ENCODE peak calls at places on chromosomes 1 and 21, in eight cellular contexts. One of them, this sample, is unnamed.

GRCh38 chr1:14318830-14319229 is 279.7 kb upstream of the KAZN start:
- DNase-seq in MM.1S: no peak
- DNase-seq in OCI-LY7: no peak
- DNase-seq in SK-N-SH: no peak
- DNase-seq in PC-3: no peak
- DNase-seq in GM23338: no peak
- DNase-seq in neural progenitor cell: no peak
- DNase-seq in HCT116: no peak
- DNase-seq in this sample: no peak

GRCh38 chr1:109618614-109619404 is 607 bp downstream of the GNAT2 start:
- DNase-seq in MM.1S: no peak
- DNase-seq in OCI-LY7: no peak
- DNase-seq in SK-N-SH: no peak
- DNase-seq in PC-3: no peak
- DNase-seq in GM23338: no peak
- DNase-seq in neural progenitor cell: no peak
- DNase-seq in HCT116: no peak
- DNase-seq in this sample: no peak

GRCh38 chr1:183604048-183604808 is 14.0 kb upstream of the NCF2 start:
- DNase-seq in MM.1S: no peak
- DNase-seq in OCI-LY7: no peak
- DNase-seq in SK-N-SH: no peak
- DNase-seq in PC-3: no peak
- DNase-seq in GM23338: no peak
- DNase-seq in neural progenitor cell: no peak
- DNase-seq in HCT116: no peak
- DNase-seq in this sample: no peak

GRCh38 chr1:12135612-12136011 is 31.2 kb upstream of the TNFRSF1B start:
- DNase-seq in MM.1S: no peak
- DNase-seq in OCI-LY7: no peak
- DNase-seq in SK-N-SH: no peak
- DNase-seq in PC-3: peak; percentile 4
- DNase-seq in GM23338: no peak
- DNase-seq in neural progenitor cell: no peak
- DNase-seq in HCT116: no peak
- DNase-seq in this sample: no peak

GRCh38 chr1:170126691-170127090 is 19.1 kb upstream of the NTMT2 start:
- DNase-seq in MM.1S: no peak
- DNase-seq in OCI-LY7: no peak
- DNase-seq in SK-N-SH: no peak
- DNase-seq in PC-3: no peak
- DNase-seq in GM23338: peak; percentile 70
- DNase-seq in neural progenitor cell: peak; percentile 63
- DNase-seq in HCT116: no peak
- DNase-seq in this sample: peak; percentile 53

GRCh38 chr1:164466429-164466828 is 92.6 kb upstream of the PBX1 start:
- DNase-seq in MM.1S: no peak
- DNase-seq in OCI-LY7: no peak
- DNase-seq in SK-N-SH: no peak
- DNase-seq in PC-3: peak; percentile 39
- DNase-seq in GM23338: no peak
- DNase-seq in neural progenitor cell: no peak
- DNase-seq in HCT116: no peak
- DNase-seq in this sample: no peak

GRCh38 chr1:174850726-174851125 is 149.0 kb upstream of the CACYBP start:
- DNase-seq in MM.1S: no peak
- DNase-seq in OCI-LY7: no peak
- DNase-seq in SK-N-SH: no peak
- DNase-seq in PC-3: no peak
- DNase-seq in GM23338: no peak
- DNase-seq in neural progenitor cell: no peak
- DNase-seq in HCT116: no peak
- DNase-seq in this sample: no peak

GRCh38 chr1:173205146-173206051 is 1.7 kb downstream of the TNFSF4 start:
- DNase-seq in MM.1S: peak; percentile 30
- DNase-seq in OCI-LY7: no peak
- DNase-seq in SK-N-SH: no peak
- DNase-seq in PC-3: no peak
- DNase-seq in GM23338: no peak
- DNase-seq in neural progenitor cell: no peak
- DNase-seq in HCT116: no peak
- DNase-seq in this sample: peak; percentile 51

GRCh38 chr1:150273310-150273709 is 720 bp downstream of the C1orf54 start:
- DNase-seq in MM.1S: no peak
- DNase-seq in OCI-LY7: no peak
- DNase-seq in SK-N-SH: no peak
- DNase-seq in PC-3: no peak
- DNase-seq in GM23338: peak; percentile 9
- DNase-seq in neural progenitor cell: no peak
- DNase-seq in HCT116: no peak
- DNase-seq in this sample: no peak

GRCh38 chr1:27042670-27043069 is 30.0 kb upstream of the TENT5B start:
- DNase-seq in MM.1S: no peak
- DNase-seq in OCI-LY7: no peak
- DNase-seq in SK-N-SH: no peak
- DNase-seq in PC-3: no peak
- DNase-seq in GM23338: peak; percentile 57
- DNase-seq in neural progenitor cell: peak; percentile 56
- DNase-seq in HCT116: no peak
- DNase-seq in this sample: no peak

GRCh38 chr1:8941906-8942305 is 3.8 kb upstream of the CA6 start:
- DNase-seq in MM.1S: no peak
- DNase-seq in OCI-LY7: no peak
- DNase-seq in SK-N-SH: no peak
- DNase-seq in PC-3: peak; percentile 79
- DNase-seq in GM23338: no peak
- DNase-seq in neural progenitor cell: no peak
- DNase-seq in HCT116: peak; percentile 40
- DNase-seq in this sample: peak; percentile 34

GRCh38 chr21:22352088-22352487 is 1353.9 kb downstream of the NCAM2 start:
- DNase-seq in MM.1S: no peak
- DNase-seq in OCI-LY7: no peak
- DNase-seq in SK-N-SH: no peak
- DNase-seq in PC-3: no peak
- DNase-seq in GM23338: no peak
- DNase-seq in neural progenitor cell: no peak
- DNase-seq in HCT116: no peak
- DNase-seq in this sample: no peak

GRCh38 chr1:100795646-100795985 is 76.1 kb downstream of the VCAM1 start:
- DNase-seq in MM.1S: no peak
- DNase-seq in OCI-LY7: no peak
- DNase-seq in SK-N-SH: no peak
- DNase-seq in PC-3: no peak
- DNase-seq in GM23338: no peak
- DNase-seq in neural progenitor cell: no peak
- DNase-seq in HCT116: no peak
- DNase-seq in this sample: no peak

GRCh38 chr1:100791586-100791985 is 72.0 kb downstream of the VCAM1 start:
- DNase-seq in MM.1S: no peak
- DNase-seq in OCI-LY7: no peak
- DNase-seq in SK-N-SH: no peak
- DNase-seq in PC-3: no peak
- DNase-seq in GM23338: no peak
- DNase-seq in neural progenitor cell: no peak
- DNase-seq in HCT116: no peak
- DNase-seq in this sample: no peak

GRCh38 chr1:100794719-100795645 is 75.4 kb downstream of the VCAM1 start:
- DNase-seq in MM.1S: no peak
- DNase-seq in OCI-LY7: no peak
- DNase-seq in SK-N-SH: no peak
- DNase-seq in PC-3: peak; percentile 54
- DNase-seq in GM23338: no peak
- DNase-seq in neural progenitor cell: no peak
- DNase-seq in HCT116: no peak
- DNase-seq in this sample: no peak

GRCh38 chr1:100796046-100796445 is 76.5 kb downstream of the VCAM1 start:
- DNase-seq in MM.1S: no peak
- DNase-seq in OCI-LY7: no peak
- DNase-seq in SK-N-SH: no peak
- DNase-seq in PC-3: no peak
- DNase-seq in GM23338: no peak
- DNase-seq in neural progenitor cell: no peak
- DNase-seq in HCT116: no peak
- DNase-seq in this sample: no peak

GRCh38 chr1:100793661-100794060 is 74.1 kb downstream of the VCAM1 start:
- DNase-seq in MM.1S: no peak
- DNase-seq in OCI-LY7: no peak
- DNase-seq in SK-N-SH: no peak
- DNase-seq in PC-3: peak; percentile 58
- DNase-seq in GM23338: peak; percentile 7
- DNase-seq in neural progenitor cell: no peak
- DNase-seq in HCT116: no peak
- DNase-seq in this sample: no peak
- TF ChIP-seq EZH2phosphoT487 in MM.1S: no peak
- TF ChIP-seq EZH2phosphoT487 in OCI-LY7: no peak
- TF ChIP-seq EZH2phosphoT487 in SK-N-SH: no peak
- TF ChIP-seq EZH2phosphoT487 in PC-3: no peak
- TF ChIP-seq EZH2phosphoT487 in GM23338: no peak
- TF ChIP-seq EZH2phosphoT487 in neural progenitor cell: no peak
- TF ChIP-seq EZH2phosphoT487 in HCT116: no peak
- TF ChIP-seq EZH2phosphoT487 in this sample: no peak

GRCh38 chr1:44354840-44355581 is at the start of gene ERI3:
- DNase-seq in MM.1S: peak; percentile 98
- DNase-seq in OCI-LY7: peak; percentile 97
- DNase-seq in SK-N-SH: peak; percentile 98
- DNase-seq in PC-3: peak; percentile 97
- DNase-seq in GM23338: peak; percentile 99
- DNase-seq in neural progenitor cell: peak; percentile 99
- DNase-seq in HCT116: peak; percentile 92
- DNase-seq in this sample: peak; percentile 98

GRCh38 chr1:44361478-44361877 is 6.4 kb upstream of the ERI3 start:
- DNase-seq in MM.1S: no peak
- DNase-seq in OCI-LY7: no peak
- DNase-seq in SK-N-SH: no peak
- DNase-seq in PC-3: peak; percentile 45
- DNase-seq in GM23338: peak; percentile 49
- DNase-seq in neural progenitor cell: no peak
- DNase-seq in HCT116: no peak
- DNase-seq in this sample: peak; percentile 51

GRCh38 chr1:44355582-44356305 is 687 bp upstream of the ERI3 start:
- DNase-seq in MM.1S: no peak
- DNase-seq in OCI-LY7: no peak
- DNase-seq in SK-N-SH: no peak
- DNase-seq in PC-3: no peak
- DNase-seq in GM23338: no peak
- DNase-seq in neural progenitor cell: no peak
- DNase-seq in HCT116: no peak
- DNase-seq in this sample: no peak

GRCh38 chr1:44357710-44358109 is 2.7 kb upstream of the ERI3 start:
- DNase-seq in MM.1S: no peak
- DNase-seq in OCI-LY7: no peak
- DNase-seq in SK-N-SH: no peak
- DNase-seq in PC-3: no peak
- DNase-seq in GM23338: no peak
- DNase-seq in neural progenitor cell: no peak
- DNase-seq in HCT116: no peak
- DNase-seq in this sample: no peak

DNA sequence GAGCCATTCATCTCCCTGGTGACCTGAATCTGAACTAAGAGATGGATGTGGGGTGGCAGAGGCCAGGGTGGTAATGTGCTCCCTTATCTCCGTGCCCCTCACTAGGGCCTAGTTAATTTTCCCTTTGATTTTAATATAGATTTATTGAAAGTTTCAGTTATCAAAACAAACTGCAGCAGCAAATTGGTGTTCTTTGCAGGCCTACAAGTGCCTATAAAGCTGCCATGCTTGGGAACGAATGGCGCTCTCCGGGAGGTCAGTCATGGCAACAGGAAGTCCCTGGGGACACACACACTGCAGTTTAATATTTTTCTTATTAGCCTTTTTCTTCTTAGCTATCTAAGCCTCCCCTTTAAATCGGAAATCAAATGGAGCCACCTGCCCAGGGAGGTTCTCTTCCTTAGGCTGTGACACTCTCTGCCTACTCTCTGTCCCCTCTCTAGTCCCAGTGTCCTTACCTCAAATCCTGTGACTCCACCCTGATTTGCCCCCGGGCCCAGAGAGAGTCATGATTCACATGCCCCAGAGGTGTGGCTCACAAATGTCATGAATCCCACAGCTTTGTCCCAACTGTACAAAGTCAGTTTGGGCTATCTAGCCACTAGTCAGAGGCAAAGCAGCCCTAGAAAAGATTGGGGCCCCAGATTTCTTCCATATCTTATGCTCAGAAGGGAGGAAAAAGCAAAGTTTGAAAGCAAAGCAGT is 4.3 kb upstream of the ERI3 start:
- DNase-seq in MM.1S: no peak
- DNase-seq in OCI-LY7: no peak
- DNase-seq in SK-N-SH: no peak
- DNase-seq in PC-3: peak; percentile 50
- DNase-seq in GM23338: no peak
- DNase-seq in neural progenitor cell: no peak
- DNase-seq in HCT116: no peak
- DNase-seq in this sample: no peak
- H2AFZ ChIP-seq in MM.1S: no peak overlapping the region
- H2AFZ ChIP-seq in OCI-LY7: no peak overlapping the region
- H2AFZ ChIP-seq in SK-N-SH: no peak overlapping the region
- H2AFZ ChIP-seq in PC-3: peak overlapping the region; percentile 39
- H2AFZ ChIP-seq in GM23338: peak overlapping the region; percentile 95
- H2AFZ ChIP-seq in neural progenitor cell: no peak overlapping the region
- H2AFZ ChIP-seq in HCT116: peak overlapping the region; percentile 71
- H2AFZ ChIP-seq in this sample: no peak overlapping the region

GRCh38 chr1:222561656-222562055 is 13.8 kb upstream of the HHIPL2 start:
- DNase-seq in MM.1S: no peak
- DNase-seq in OCI-LY7: no peak
- DNase-seq in SK-N-SH: no peak
- DNase-seq in PC-3: no peak
- DNase-seq in GM23338: no peak
- DNase-seq in neural progenitor cell: no peak
- DNase-seq in HCT116: no peak
- DNase-seq in this sample: no peak
- TF ChIP-seq CTCF in MM.1S: no peak
- TF ChIP-seq CTCF in OCI-LY7: no peak
- TF ChIP-seq CTCF in SK-N-SH: peak; percentile 6
- TF ChIP-seq CTCF in PC-3: no peak
- TF ChIP-seq CTCF in GM23338: no peak
- TF ChIP-seq CTCF in neural progenitor cell: no peak
- TF ChIP-seq CTCF in HCT116: peak; percentile 24
- TF ChIP-seq CTCF in this sample: no peak

GRCh38 chr1:54667797-54668196 is 26.2 kb downstream of the MROH7 start:
- DNase-seq in MM.1S: no peak
- DNase-seq in OCI-LY7: no peak
- DNase-seq in SK-N-SH: no peak
- DNase-seq in PC-3: no peak
- DNase-seq in GM23338: no peak
- DNase-seq in neural progenitor cell: no peak
- DNase-seq in HCT116: no peak
- DNase-seq in this sample: no peak

GRCh38 chr1:54666333-54666732 is 24.7 kb downstream of the MROH7 start:
- DNase-seq in MM.1S: no peak
- DNase-seq in OCI-LY7: no peak
- DNase-seq in SK-N-SH: no peak
- DNase-seq in PC-3: no peak
- DNase-seq in GM23338: no peak
- DNase-seq in neural progenitor cell: no peak
- DNase-seq in HCT116: no peak
- DNase-seq in this sample: no peak

GRCh38 chr1:54668567-54668966 is 27.0 kb downstream of the MROH7 start:
- DNase-seq in MM.1S: no peak
- DNase-seq in OCI-LY7: no peak
- DNase-seq in SK-N-SH: no peak
- DNase-seq in PC-3: no peak
- DNase-seq in GM23338: no peak
- DNase-seq in neural progenitor cell: no peak
- DNase-seq in HCT116: no peak
- DNase-seq in this sample: no peak

GRCh38 chr1:54671985-54672608 is 30.5 kb downstream of the MROH7 start:
- DNase-seq in MM.1S: peak; percentile 56
- DNase-seq in OCI-LY7: peak; percentile 53
- DNase-seq in SK-N-SH: peak; percentile 78
- DNase-seq in PC-3: peak; percentile 76
- DNase-seq in GM23338: peak; percentile 86
- DNase-seq in neural progenitor cell: peak; percentile 77
- DNase-seq in HCT116: peak; percentile 35
- DNase-seq in this sample: peak; percentile 76
- TF ChIP-seq EZH2phosphoT487 in MM.1S: no peak
- TF ChIP-seq EZH2phosphoT487 in OCI-LY7: no peak
- TF ChIP-seq EZH2phosphoT487 in SK-N-SH: no peak
- TF ChIP-seq EZH2phosphoT487 in PC-3: no peak
- TF ChIP-seq EZH2phosphoT487 in GM23338: no peak
- TF ChIP-seq EZH2phosphoT487 in neural progenitor cell: no peak
- TF ChIP-seq EZH2phosphoT487 in HCT116: no peak
- TF ChIP-seq EZH2phosphoT487 in this sample: no peak

This sample was measured in hepatocyte.